ENCODE peak calls at places on chromosome 18, in ten cellular contexts. I is AG09309, V is AG04449, O is brain microvascular endothelial cell, G is fibroblast of mammary gland, F is AG04450, J is GM12864, N is cardiac muscle cell, R is HepG2, L is fibroblast of villous mesenchyme. B is an unnamed sample.

GRCh38 chr18:30328839-30329238 is 713.7 kb downstream of the DSC3 start:
- DNase-seq in I (no peak), V (no peak), O (no peak), G (no peak), F (no peak), J (no peak), N (no peak), R (no peak), L (no peak), B (no peak)

GRCh38 chr18:58321986-58322385 is 278.0 kb downstream of the NEDD4L start:
- DNase-seq in I (peak), V (no peak), O (peak), G (peak), F (no peak), J (peak), N (peak), R (peak), L (peak), B (peak)

GRCh38 chr18:76524900-76525698 is 30.1 kb upstream of the ZNF516 start:
- DNase-seq in I (no peak), V (no peak), O (peak), G (peak), F (no peak), J (no peak), N (peak), R (peak), L (peak), B (no peak)

GRCh38 chr18:54737986-54738385 is 90.3 kb upstream of the RAB27B start:
- DNase-seq in I (no peak), V (no peak), O (peak), G (peak), F (peak), J (no peak), N (peak), R (no peak), L (peak), B (no peak)

GRCh38 chr18:70047931-70048603 is 100.4 kb upstream of the CD226 start:
- DNase-seq in I (peak), V (no peak), O (no peak), G (peak), F (no peak), J (no peak), N (peak), R (no peak), L (no peak), B (peak)

GRCh38 chr18:50494569-50494968 is 65.3 kb upstream of the MAPK4 start:
- DNase-seq in I (no peak), V (no peak), O (no peak), G (peak), F (no peak), J (no peak), N (no peak), R (no peak), L (no peak), B (no peak)

GRCh38 chr18:27363918-27364317 is 178.8 kb upstream of the CHST9 start:
- DNase-seq in I (no peak), V (no peak), O (no peak), G (peak), F (no peak), J (no peak), N (peak), R (peak), L (no peak), B (no peak)

GRCh38 chr18:4157339-4157738 is 297.8 kb downstream of the DLGAP1 start:
- DNase-seq in I (no peak), V (no peak), O (no peak), G (no peak), F (no peak), J (no peak), N (no peak), R (no peak), L (no peak), B (no peak)

GRCh38 chr18:28716321-28716720 is 539.4 kb upstream of the CDH2 start:
- DNase-seq in I (peak), V (no peak), O (no peak), G (no peak), F (no peak), J (no peak), N (peak), R (no peak), L (peak), B (no peak)

GRCh38 chr18:2617974-2618373 is 37.6 kb upstream of the SMCHD1 start:
- DNase-seq in I (no peak), V (no peak), O (no peak), G (no peak), F (no peak), J (no peak), N (no peak), R (no peak), L (no peak), B (peak)

GRCh38 chr18:69705987-69706386 is 241.7 kb downstream of the CD226 start:
- DNase-seq in I (no peak), V (no peak), O (no peak), G (no peak), F (no peak), J (no peak), N (no peak), R (no peak), L (no peak), B (no peak)

GRCh38 chr18:51390695-51391094 is 193.2 kb upstream of the MEX3C start:
- DNase-seq in I (no peak), V (no peak), O (peak), G (peak), F (no peak), J (no peak), N (peak), R (no peak), L (peak), B (no peak)

GRCh38 chr18:21741511-21742322 is 1.1 kb downstream of the MIB1 start:
- DNase-seq in I (no peak), V (no peak), O (no peak), G (peak), F (no peak), J (no peak), N (no peak), R (no peak), L (peak), B (peak)

GRCh38 chr18:61924550-61924949 is 31.7 kb upstream of the RNF152 start:
- DNase-seq in I (no peak), V (no peak), O (no peak), G (no peak), F (no peak), J (no peak), N (no peak), R (no peak), L (no peak), B (no peak)

GRCh38 chr18:32618501-32618985 is 147.9 kb upstream of the GAREM1 start:
- DNase-seq in I (no peak), V (no peak), O (no peak), G (no peak), F (no peak), J (no peak), N (no peak), R (no peak), L (no peak), B (no peak)

GRCh38 chr18:4125246-4125938 is 329.7 kb downstream of the DLGAP1 start:
- DNase-seq in I (no peak), V (no peak), O (peak), G (peak), F (no peak), J (no peak), N (peak), R (no peak), L (no peak), B (no peak)

GRCh38 chr18:26637324-26637723 is 89.0 kb upstream of the KCTD1 start:
- DNase-seq in I (no peak), V (no peak), O (no peak), G (no peak), F (no peak), J (no peak), N (peak), R (no peak), L (no peak), B (no peak)

GRCh38 chr18:2881490-2882195 is 34.8 kb downstream of the EMILIN2 start:
- DNase-seq in I (peak), V (peak), O (peak), G (peak), F (peak), J (no peak), N (peak), R (no peak), L (peak), B (peak)

DNA sequence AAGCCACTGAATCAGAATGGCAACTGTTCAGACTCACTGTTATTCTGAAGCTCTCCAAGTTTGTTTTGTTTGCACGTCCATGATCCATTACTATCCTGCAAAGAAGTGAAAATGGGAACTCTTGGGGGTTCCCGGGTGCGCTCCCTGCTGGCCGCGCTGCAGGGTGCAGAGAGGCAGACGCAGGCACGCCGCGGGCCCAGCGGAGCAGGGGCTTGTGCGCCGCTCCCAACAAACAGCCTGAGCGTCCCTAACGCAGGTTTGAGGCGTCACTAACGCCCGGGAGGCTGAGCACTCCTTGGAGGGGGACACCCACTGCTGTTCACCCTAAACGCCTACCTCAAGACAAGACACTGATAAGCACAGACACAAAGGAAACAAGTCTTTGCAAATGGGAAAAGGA is 14.3 kb upstream of the PIEZO2 start:
- DNase-seq in I (no peak), V (no peak), O (no peak), G (no peak), F (no peak), J (no peak), N (peak), R (no peak), L (peak), B (no peak)
- TF ChIP-seq CTCF in I (no peak), V (peak), O (peak), G (no peak), F (peak), J (peak), N (peak), R (no peak), L (peak), B (no peak)

DNA sequence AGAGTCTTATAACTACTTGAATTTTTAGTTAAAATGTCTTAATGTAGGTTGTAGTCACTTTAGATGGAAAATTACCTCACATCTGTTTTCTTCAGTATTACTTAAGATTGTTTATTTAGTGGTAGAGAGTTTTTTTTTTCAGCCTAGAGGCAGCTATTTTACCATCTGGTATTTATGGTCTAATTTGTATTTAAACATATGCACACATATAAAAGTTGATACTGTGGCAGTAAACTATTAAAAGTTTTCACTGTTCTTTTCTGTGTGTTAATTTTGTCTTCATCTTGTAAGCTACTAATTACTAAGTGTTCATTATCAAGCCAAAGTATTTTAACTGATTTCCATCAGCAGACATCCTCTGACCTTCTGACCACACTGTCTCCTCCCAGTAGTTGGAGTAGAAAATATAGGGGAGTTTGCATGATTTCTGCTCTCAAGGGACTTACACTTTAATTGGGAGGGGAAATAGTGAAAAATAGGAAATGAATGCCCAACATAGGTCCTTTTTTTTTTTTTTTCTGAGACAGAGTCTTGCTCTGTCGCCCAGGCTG is 4.3 kb downstream of the PMAIP1 start:
- DNase-seq in I (no peak), V (no peak), O (no peak), G (no peak), F (no peak), J (no peak), N (no peak), R (no peak), L (peak), B (peak)
- H3K4me3 ChIP-seq in I (no peak), V (no peak), O (no peak), G (no peak), F (no peak), J (peak), N (no peak), R (no peak), L (no peak), B (no peak)

DNA sequence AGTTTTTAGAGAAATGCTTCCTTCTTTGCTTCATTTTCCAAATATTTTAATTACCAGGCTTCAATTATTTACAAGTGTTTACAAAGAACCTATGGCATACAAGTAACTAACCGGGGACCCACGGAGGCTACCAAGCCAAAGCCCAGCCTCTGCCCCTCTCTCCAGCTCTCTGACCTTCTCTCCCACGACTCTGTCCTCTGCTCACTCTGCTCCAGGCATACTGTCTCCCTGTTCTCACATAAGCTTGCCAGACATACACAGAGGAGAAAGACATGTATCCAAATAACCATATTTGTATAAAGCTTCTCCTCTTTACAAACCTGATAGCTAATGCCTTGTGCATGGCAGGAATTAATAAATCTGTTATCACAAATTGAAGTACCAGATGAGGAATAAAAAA is 141.3 kb downstream of the ZNF521 start:
- DNase-seq in I (no peak), V (no peak), O (no peak), G (no peak), F (no peak), J (no peak), N (no peak), R (no peak), L (no peak), B (no peak)
- TF ChIP-seq CTCF in I (no peak), V (no peak), O (no peak), G (no peak), F (no peak), J (no peak), N (no peak), R (no peak), L (no peak), B (no peak)

GRCh38 chr18:5707586-5707985 is 163.8 kb upstream of the EPB41L3 start:
- DNase-seq in I (no peak), V (no peak), O (no peak), G (no peak), F (no peak), J (no peak), N (no peak), R (no peak), L (no peak), B (no peak)

GRCh38 chr18:5704847-5705246 is 161.1 kb upstream of the EPB41L3 start:
- DNase-seq in I (no peak), V (no peak), O (no peak), G (no peak), F (no peak), J (no peak), N (no peak), R (no peak), L (no peak), B (no peak)

GRCh38 chr18:5709476-5710095 is 165.8 kb upstream of the EPB41L3 start:
- DNase-seq in I (no peak), V (no peak), O (no peak), G (no peak), F (no peak), J (no peak), N (no peak), R (no peak), L (no peak), B (no peak)

GRCh38 chr18:5710235-5710634 is 166.4 kb upstream of the EPB41L3 start:
- DNase-seq in I (no peak), V (no peak), O (no peak), G (no peak), F (no peak), J (no peak), N (no peak), R (no peak), L (no peak), B (no peak)

DNA sequence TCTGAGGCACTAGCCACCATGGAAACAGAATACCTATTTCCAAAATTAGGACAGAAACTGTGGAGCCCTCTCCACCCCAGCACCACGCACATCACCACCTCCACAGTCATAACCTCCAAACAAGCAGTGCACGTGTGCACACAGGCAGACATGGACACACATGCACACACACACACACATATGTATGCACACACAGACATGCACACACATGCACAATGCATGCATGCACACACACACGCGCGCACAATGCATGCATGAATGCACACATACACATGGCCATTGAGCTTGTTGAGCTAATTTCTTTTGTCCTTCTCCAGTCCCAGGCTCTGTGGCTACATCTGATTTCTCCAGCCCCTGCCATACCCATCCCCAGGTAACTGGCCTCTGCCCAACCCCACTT is 161.6 kb upstream of the EPB41L3 start:
- DNase-seq in I (no peak), V (no peak), O (no peak), G (no peak), F (no peak), J (no peak), N (no peak), R (no peak), L (no peak), B (no peak)
- H3K4me3 ChIP-seq in I (no peak), V (no peak), O (no peak), G (no peak), F (no peak), J (no peak), N (no peak), R (no peak), L (no peak), B (no peak)

GRCh38 chr18:48163184-48164095 is 233.0 kb upstream of the SMAD2 start:
- DNase-seq in I (no peak), V (no peak), O (no peak), G (no peak), F (no peak), J (no peak), N (no peak), R (no peak), L (no peak), B (no peak)

GRCh38 chr18:48160622-48161021 is 230.2 kb upstream of the SMAD2 start:
- DNase-seq in I (no peak), V (no peak), O (no peak), G (no peak), F (no peak), J (no peak), N (no peak), R (no peak), L (no peak), B (no peak)

GRCh38 chr18:48164096-48164475 is 233.6 kb upstream of the SMAD2 start:
- DNase-seq in I (no peak), V (no peak), O (no peak), G (no peak), F (no peak), J (no peak), N (no peak), R (no peak), L (no peak), B (no peak)

GRCh38 chr18:48161201-48161910 is 230.9 kb upstream of the SMAD2 start:
- DNase-seq in I (peak), V (no peak), O (peak), G (peak), F (no peak), J (no peak), N (peak), R (no peak), L (peak), B (peak)

DNA sequence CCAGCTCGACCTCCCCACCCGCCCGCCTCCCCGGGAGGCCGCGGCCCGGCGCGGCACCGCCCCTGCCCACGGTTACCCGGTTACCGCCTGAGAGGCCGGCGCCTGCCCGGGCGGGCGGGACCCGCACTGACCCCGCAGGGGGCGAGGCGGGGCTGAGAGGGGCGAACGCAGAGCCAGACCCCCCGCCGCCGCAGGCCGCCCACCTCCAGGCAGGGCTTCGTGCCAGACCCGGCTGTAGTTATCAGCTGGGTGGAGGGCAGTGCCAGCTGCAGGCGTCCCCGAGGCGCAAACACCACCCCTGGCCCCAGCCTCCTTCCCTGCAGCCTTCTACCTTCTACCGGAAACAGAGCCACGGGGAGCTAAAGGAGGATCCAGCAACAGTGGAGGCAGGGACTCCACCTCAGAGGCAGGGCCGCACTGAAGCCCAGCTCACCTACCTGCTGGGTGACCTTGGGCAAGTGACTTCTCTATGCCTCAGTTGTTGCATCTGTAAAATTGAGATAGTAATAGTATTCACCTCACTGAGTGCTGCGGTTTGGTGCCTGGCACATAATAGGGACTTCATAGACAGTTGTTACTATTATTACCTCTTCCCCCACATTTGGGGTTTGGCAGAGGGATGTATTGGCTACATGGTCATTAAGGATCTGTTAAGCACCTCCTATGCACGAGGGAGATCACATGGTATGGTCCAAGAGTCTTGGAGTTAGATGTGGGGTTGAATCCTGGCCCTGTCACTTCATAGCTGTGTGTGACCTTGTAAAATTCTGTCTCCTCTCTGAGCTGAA is 231.6 kb upstream of the SMAD2 start:
- DNase-seq in I (no peak), V (no peak), O (no peak), G (no peak), F (no peak), J (no peak), N (no peak), R (no peak), L (peak), B (no peak)
- TF ChIP-seq CTCF in I (no peak), V (no peak), O (no peak), G (no peak), F (no peak), J (no peak), N (no peak), R (no peak), L (no peak), B (no peak)

GRCh38 chr18:293557-293956 is 25.7 kb upstream of the THOC1 start:
- DNase-seq in I (peak), V (no peak), O (no peak), G (peak), F (no peak), J (no peak), N (peak), R (no peak), L (peak), B (peak)
- H3K4me3 ChIP-seq in I (no peak), V (no peak), O (no peak), G (no peak), F (no peak), J (no peak), N (no peak), R (no peak), L (no peak), B (no peak)

B was measured in foreskin fibroblast.